ENCODE peak calls at places on chromosome X, in nine cellular contexts. One of them, this sample, is unnamed.

GRCh38 chrX:53319614-53320542 is 38.5 kb upstream of the IQSEC2 start:
- DNase-seq in upper lobe of left lung: no peak
- DNase-seq in A549: no peak
- DNase-seq in body of pancreas: no peak
- DNase-seq in sigmoid colon: no peak
- DNase-seq in tibial nerve: no peak
- DNase-seq in lower leg skin: no peak
- DNase-seq in breast epithelium: no peak
- DNase-seq in stomach: no peak
- DNase-seq in this sample: no peak

GRCh38 chrX:10496345-10496965 is 123.9 kb downstream of the MID1 start:
- DNase-seq in stomach: no peak
- DNase-seq in breast epithelium: no peak
- DNase-seq in tibial nerve: no peak
- DNase-seq in A549: no peak
- DNase-seq in upper lobe of left lung: no peak
- DNase-seq in body of pancreas: no peak
- DNase-seq in lower leg skin: no peak
- DNase-seq in sigmoid colon: no peak
- DNase-seq in this sample: no peak

GRCh38 chrX:16606142-16606720 is 43.7 kb upstream of the S100G start:
- DNase-seq in A549: no peak
- DNase-seq in sigmoid colon: no peak
- DNase-seq in tibial nerve: no peak
- DNase-seq in stomach: no peak
- DNase-seq in breast epithelium: no peak
- DNase-seq in upper lobe of left lung: no peak
- DNase-seq in lower leg skin: no peak
- DNase-seq in body of pancreas: no peak
- DNase-seq in this sample: no peak

GRCh38 chrX:125439194-125439849 is 119.7 kb downstream of the TEX13C start:
- DNase-seq in lower leg skin: no peak
- DNase-seq in sigmoid colon: no peak
- DNase-seq in stomach: no peak
- DNase-seq in body of pancreas: no peak
- DNase-seq in A549: no peak
- DNase-seq in breast epithelium: no peak
- DNase-seq in upper lobe of left lung: no peak
- DNase-seq in tibial nerve: no peak
- DNase-seq in this sample: no peak

GRCh38 chrX:14673764-14674163 is 144.4 kb downstream of the GLRA2 start:
- DNase-seq in stomach: no peak
- DNase-seq in lower leg skin: no peak
- DNase-seq in breast epithelium: no peak
- DNase-seq in tibial nerve: no peak
- DNase-seq in upper lobe of left lung: no peak
- DNase-seq in sigmoid colon: no peak
- DNase-seq in body of pancreas: peak; percentile 3
- DNase-seq in A549: peak; percentile 40
- DNase-seq in this sample: no peak

GRCh38 chrX:155886409-155886808 is 5.3 kb downstream of the VAMP7 start:
- DNase-seq in stomach: no peak
- DNase-seq in upper lobe of left lung: no peak
- DNase-seq in A549: no peak
- DNase-seq in sigmoid colon: no peak
- DNase-seq in breast epithelium: no peak
- DNase-seq in lower leg skin: no peak
- DNase-seq in body of pancreas: no peak
- DNase-seq in tibial nerve: no peak
- DNase-seq in this sample: no peak

GRCh38 chrX:14697453-14697852 is 168.1 kb downstream of the GLRA2 start:
- DNase-seq in lower leg skin: no peak
- DNase-seq in breast epithelium: no peak
- DNase-seq in upper lobe of left lung: peak; percentile 22
- DNase-seq in body of pancreas: peak; percentile 21
- DNase-seq in tibial nerve: peak; percentile 5
- DNase-seq in sigmoid colon: no peak
- DNase-seq in A549: peak; percentile 18
- DNase-seq in stomach: peak; percentile 28
- DNase-seq in this sample: peak; percentile 17

GRCh38 chrX:12844319-12844718 is 22.6 kb upstream of the TLR7 start:
- DNase-seq in upper lobe of left lung: no peak
- DNase-seq in sigmoid colon: no peak
- DNase-seq in stomach: no peak
- DNase-seq in tibial nerve: no peak
- DNase-seq in A549: no peak
- DNase-seq in breast epithelium: no peak
- DNase-seq in lower leg skin: no peak
- DNase-seq in body of pancreas: no peak
- DNase-seq in this sample: no peak

GRCh38 chrX:120560842-120561633 is at the start of gene CUL4B:
- DNase-seq in breast epithelium: peak; percentile 93
- DNase-seq in sigmoid colon: peak; percentile 97
- DNase-seq in lower leg skin: peak; percentile 98
- DNase-seq in upper lobe of left lung: peak; percentile 92
- DNase-seq in A549: peak; percentile 79
- DNase-seq in stomach: peak; percentile 90
- DNase-seq in tibial nerve: peak; percentile 91
- DNase-seq in body of pancreas: peak; percentile 94
- DNase-seq in this sample: peak; percentile 91
- TF ChIP-seq POLR2A in breast epithelium: peak; percentile 39
- TF ChIP-seq POLR2A in sigmoid colon: peak; percentile 50
- TF ChIP-seq POLR2A in lower leg skin: no peak
- TF ChIP-seq POLR2A in upper lobe of left lung: peak; percentile 75
- TF ChIP-seq POLR2A in A549: peak; percentile 44
- TF ChIP-seq POLR2A in stomach: no peak
- TF ChIP-seq POLR2A in tibial nerve: no peak
- TF ChIP-seq POLR2A in body of pancreas: peak; percentile 83
- TF ChIP-seq POLR2A in this sample: no peak

GRCh38 chrX:71117358-71117757 is 1.0 kb upstream of the MED12 start:
- DNase-seq in breast epithelium: no peak
- DNase-seq in stomach: no peak
- DNase-seq in body of pancreas: no peak
- DNase-seq in sigmoid colon: no peak
- DNase-seq in lower leg skin: no peak
- DNase-seq in upper lobe of left lung: no peak
- DNase-seq in A549: no peak
- DNase-seq in tibial nerve: no peak
- DNase-seq in this sample: no peak

GRCh38 chrX:71118985-71119535 is 664 bp downstream of the MED12 start:
- DNase-seq in sigmoid colon: no peak
- DNase-seq in stomach: no peak
- DNase-seq in lower leg skin: no peak
- DNase-seq in body of pancreas: no peak
- DNase-seq in A549: no peak
- DNase-seq in breast epithelium: no peak
- DNase-seq in upper lobe of left lung: no peak
- DNase-seq in tibial nerve: no peak
- DNase-seq in this sample: no peak

DNA sequence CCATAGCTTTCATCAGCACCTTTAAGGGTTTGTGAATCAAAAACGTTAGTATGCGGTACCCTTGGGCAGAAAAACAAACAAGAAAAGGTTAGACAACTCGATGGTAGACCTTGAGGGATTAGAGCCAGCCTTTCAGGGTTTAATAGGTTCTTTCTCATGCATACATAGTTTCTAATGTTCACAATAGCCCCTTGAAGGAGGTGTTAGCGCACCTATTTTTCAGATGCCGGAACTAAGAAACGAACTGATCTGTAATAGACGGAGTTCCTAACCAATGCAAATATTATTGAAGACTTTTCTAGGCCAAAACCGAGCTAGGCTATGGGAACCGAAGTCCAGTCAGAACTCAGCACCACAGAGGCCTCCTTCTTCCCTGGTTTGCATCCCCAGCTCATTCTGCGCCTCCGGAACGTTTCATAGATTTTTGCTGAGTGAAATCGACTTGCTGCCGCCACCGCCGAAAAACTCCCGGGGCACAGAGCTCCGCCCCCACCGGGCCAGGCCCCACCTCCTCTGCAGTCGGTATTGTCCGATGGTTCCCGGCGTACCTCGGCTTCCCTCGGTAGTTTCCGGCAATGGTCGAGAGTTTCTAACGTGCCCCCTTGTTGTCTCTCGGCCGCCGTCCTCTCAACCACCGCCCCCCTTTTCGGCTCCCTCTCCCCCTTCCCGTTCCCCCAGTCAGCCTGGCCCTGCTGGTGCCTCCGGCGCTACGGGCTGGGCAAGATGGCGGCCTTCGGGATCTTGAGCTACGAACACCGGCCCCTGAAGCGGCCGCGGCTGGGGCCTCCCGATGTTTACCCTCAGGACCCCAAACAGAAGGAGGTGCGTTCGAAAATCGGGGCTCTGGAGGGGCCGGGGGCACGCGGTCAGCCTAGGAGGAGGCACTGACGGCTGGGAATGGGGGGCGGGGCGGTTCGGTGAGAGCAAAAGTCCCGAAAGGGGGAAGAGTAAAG is at the start of gene MED12:
- DNase-seq in stomach: peak; percentile 80
- DNase-seq in upper lobe of left lung: peak; percentile 82
- DNase-seq in lower leg skin: peak; percentile 96
- DNase-seq in breast epithelium: peak; percentile 74
- DNase-seq in A549: peak; percentile 66
- DNase-seq in body of pancreas: peak; percentile 84
- DNase-seq in sigmoid colon: peak; percentile 92
- DNase-seq in tibial nerve: peak; percentile 79
- DNase-seq in this sample: peak; percentile 91
- TF ChIP-seq POLR2A in stomach: no peak
- TF ChIP-seq POLR2A in upper lobe of left lung: peak; percentile 58
- TF ChIP-seq POLR2A in lower leg skin: no peak
- TF ChIP-seq POLR2A in breast epithelium: no peak
- TF ChIP-seq POLR2A in A549: peak; percentile 61
- TF ChIP-seq POLR2A in body of pancreas: peak; percentile 47
- TF ChIP-seq POLR2A in sigmoid colon: no peak
- TF ChIP-seq POLR2A in tibial nerve: no peak
- TF ChIP-seq POLR2A in this sample: peak; percentile 19

GRCh38 chrX:22383988-22384387 is 111.3 kb downstream of the CBLL2 start:
- DNase-seq in breast epithelium: no peak
- DNase-seq in upper lobe of left lung: no peak
- DNase-seq in lower leg skin: no peak
- DNase-seq in stomach: no peak
- DNase-seq in body of pancreas: no peak
- DNase-seq in sigmoid colon: no peak
- DNase-seq in A549: no peak
- DNase-seq in tibial nerve: no peak
- DNase-seq in this sample: no peak

GRCh38 chrX:22395372-22395771 is 122.7 kb downstream of the CBLL2 start:
- DNase-seq in upper lobe of left lung: no peak
- DNase-seq in body of pancreas: no peak
- DNase-seq in sigmoid colon: no peak
- DNase-seq in A549: no peak
- DNase-seq in tibial nerve: no peak
- DNase-seq in breast epithelium: no peak
- DNase-seq in lower leg skin: no peak
- DNase-seq in stomach: no peak
- DNase-seq in this sample: no peak

GRCh38 chrX:22392176-22392814 is 119.6 kb downstream of the CBLL2 start:
- DNase-seq in A549: no peak
- DNase-seq in body of pancreas: no peak
- DNase-seq in upper lobe of left lung: no peak
- DNase-seq in lower leg skin: no peak
- DNase-seq in tibial nerve: no peak
- DNase-seq in stomach: no peak
- DNase-seq in breast epithelium: no peak
- DNase-seq in sigmoid colon: no peak
- DNase-seq in this sample: no peak

DNA sequence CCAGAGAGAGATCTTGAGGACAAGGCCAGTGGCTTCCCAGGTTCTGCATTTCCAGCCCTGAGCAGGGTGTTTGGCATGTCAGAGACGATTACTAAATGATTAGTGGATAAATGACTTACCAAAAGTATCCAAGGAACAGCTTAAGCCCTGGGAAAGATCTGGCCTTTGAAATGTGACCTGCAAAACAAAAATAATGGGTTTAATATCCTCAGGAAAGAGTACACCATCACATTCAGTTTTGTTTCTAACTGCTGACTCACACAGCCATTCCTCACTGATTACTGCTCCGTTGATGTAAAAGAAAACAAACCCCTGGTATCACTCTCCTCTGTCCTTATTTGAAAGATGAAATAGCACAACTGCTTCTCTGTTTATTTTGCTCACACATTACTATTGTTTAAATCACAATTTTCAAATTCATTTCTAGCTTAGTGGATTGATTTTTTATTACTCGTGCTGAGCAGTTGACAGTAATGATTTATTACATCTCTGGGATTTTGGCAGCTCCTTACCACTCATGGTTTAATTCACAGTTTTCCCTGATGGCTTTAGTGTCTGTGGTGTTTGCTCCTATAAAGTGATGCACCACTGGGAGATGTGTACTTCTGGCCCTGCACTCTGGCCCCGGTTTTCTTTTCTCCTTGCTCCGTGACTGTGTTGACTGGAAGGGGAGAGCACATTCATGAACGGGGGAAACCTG is 117.0 kb downstream of the CBLL2 start:
- DNase-seq in tibial nerve: no peak
- DNase-seq in sigmoid colon: no peak
- DNase-seq in upper lobe of left lung: no peak
- DNase-seq in breast epithelium: no peak
- DNase-seq in body of pancreas: no peak
- DNase-seq in lower leg skin: no peak
- DNase-seq in A549: no peak
- DNase-seq in stomach: no peak
- DNase-seq in this sample: no peak
- TF ChIP-seq POLR2A in tibial nerve: no peak
- TF ChIP-seq POLR2A in sigmoid colon: no peak
- TF ChIP-seq POLR2A in upper lobe of left lung: no peak
- TF ChIP-seq POLR2A in breast epithelium: no peak
- TF ChIP-seq POLR2A in body of pancreas: no peak
- TF ChIP-seq POLR2A in lower leg skin: no peak
- TF ChIP-seq POLR2A in A549: no peak
- TF ChIP-seq POLR2A in stomach: no peak
- TF ChIP-seq POLR2A in this sample: no peak

GRCh38 chrX:80808854-80809493 is 703 bp downstream of the BRWD3 start:
- DNase-seq in stomach: no peak
- DNase-seq in sigmoid colon: peak; percentile 70
- DNase-seq in tibial nerve: peak; percentile 5
- DNase-seq in breast epithelium: peak; percentile 19
- DNase-seq in body of pancreas: peak; percentile 24
- DNase-seq in lower leg skin: no peak
- DNase-seq in upper lobe of left lung: peak; percentile 28
- DNase-seq in A549: peak; percentile 6
- DNase-seq in this sample: peak; percentile 57

GRCh38 chrX:80806557-80806956 is 3.1 kb downstream of the BRWD3 start:
- DNase-seq in body of pancreas: no peak
- DNase-seq in sigmoid colon: no peak
- DNase-seq in A549: no peak
- DNase-seq in breast epithelium: no peak
- DNase-seq in lower leg skin: no peak
- DNase-seq in stomach: no peak
- DNase-seq in tibial nerve: no peak
- DNase-seq in upper lobe of left lung: no peak
- DNase-seq in this sample: no peak

GRCh38 chrX:80807606-80808159 is 2.0 kb downstream of the BRWD3 start:
- DNase-seq in lower leg skin: no peak
- DNase-seq in tibial nerve: no peak
- DNase-seq in stomach: no peak
- DNase-seq in upper lobe of left lung: no peak
- DNase-seq in A549: peak; percentile 71
- DNase-seq in breast epithelium: no peak
- DNase-seq in sigmoid colon: no peak
- DNase-seq in body of pancreas: no peak
- DNase-seq in this sample: no peak

GRCh38 chrX:80810365-80810978 is 795 bp upstream of the BRWD3 start:
- DNase-seq in breast epithelium: no peak
- DNase-seq in lower leg skin: no peak
- DNase-seq in sigmoid colon: no peak
- DNase-seq in A549: peak; percentile 2
- DNase-seq in tibial nerve: no peak
- DNase-seq in stomach: no peak
- DNase-seq in body of pancreas: no peak
- DNase-seq in upper lobe of left lung: no peak
- DNase-seq in this sample: no peak

DNA sequence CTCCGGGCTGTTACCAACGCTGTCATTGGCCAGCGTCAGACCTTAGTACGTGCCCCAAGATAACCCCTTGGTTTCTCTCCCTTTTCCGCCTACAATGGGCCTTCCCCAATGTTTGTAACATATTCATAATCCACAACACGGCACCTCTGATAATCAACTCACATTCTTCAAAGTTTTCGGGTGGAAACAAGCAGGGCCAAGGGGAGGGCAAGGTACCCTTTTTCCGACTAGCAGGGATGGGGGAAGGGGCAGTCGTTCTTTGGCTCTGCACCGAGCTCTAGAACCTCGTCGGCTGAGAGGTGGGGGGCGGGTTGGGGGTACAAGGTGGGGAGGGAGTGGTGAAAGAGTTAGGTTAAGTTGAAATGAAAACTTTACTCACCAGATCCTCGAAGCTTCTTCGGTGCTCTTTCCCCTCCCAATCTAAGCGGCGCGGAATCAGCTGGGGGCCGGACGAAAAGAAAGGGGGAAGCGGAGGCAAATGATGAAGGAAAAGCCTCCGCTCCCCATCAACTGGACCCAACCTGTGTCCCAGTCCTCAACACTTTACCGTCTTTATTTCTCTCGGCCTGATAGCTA is 1.4 kb downstream of the BRWD3 start:
- DNase-seq in tibial nerve: peak; percentile 88
- DNase-seq in A549: peak; percentile 15
- DNase-seq in breast epithelium: peak; percentile 81
- DNase-seq in body of pancreas: peak; percentile 83
- DNase-seq in sigmoid colon: peak; percentile 86
- DNase-seq in lower leg skin: peak; percentile 90
- DNase-seq in stomach: peak; percentile 79
- DNase-seq in upper lobe of left lung: peak; percentile 82
- DNase-seq in this sample: peak; percentile 77
- TF ChIP-seq POLR2A in tibial nerve: no peak
- TF ChIP-seq POLR2A in A549: peak; percentile 10
- TF ChIP-seq POLR2A in breast epithelium: no peak
- TF ChIP-seq POLR2A in body of pancreas: no peak
- TF ChIP-seq POLR2A in sigmoid colon: no peak
- TF ChIP-seq POLR2A in lower leg skin: no peak
- TF ChIP-seq POLR2A in stomach: no peak
- TF ChIP-seq POLR2A in upper lobe of left lung: no peak
- TF ChIP-seq POLR2A in this sample: no peak